ENCODE peak calls at places on chromosomes 11 and 22, in four cellular contexts. E, H, Y and I are unnamed samples.

GRCh38 chr11:115670538-115671200 is 166.5 kb upstream of the CADM1 start:
- DNase-seq in E (no peak), H (no peak), Y (no peak), I (no peak)

GRCh38 chr22:48574776-48575566 is 1252.7 kb downstream of the BRD1 start:
- DNase-seq in E (no peak), H (peak; percentile 84), Y (no peak), I (no peak)

GRCh38 chr11:46071091-46071490 is 50.2 kb downstream of the PHF21A start:
- DNase-seq in E (no peak), H (no peak), Y (no peak), I (no peak)

GRCh38 chr22:43090130-43090789 is 1.1 kb upstream of the TTLL1 start:
- DNase-seq in E (peak; percentile 7), H (no peak), Y (no peak), I (no peak)

GRCh38 chr11:119370486-119371046 is 10.9 kb downstream of the USP2 start:
- DNase-seq in E (no peak), H (no peak), Y (peak; percentile 87), I (no peak)

GRCh38 chr22:34115722-34116121 is 195.4 kb upstream of the LARGE1 start:
- DNase-seq in E (no peak), H (no peak), Y (no peak), I (no peak)

GRCh38 chr11:37963440-37963839 is 1365.4 kb upstream of the RAG2 start:
- DNase-seq in E (no peak), H (no peak), Y (no peak), I (no peak)

GRCh38 chr11:75968021-75968685 is 153.1 kb downstream of the UVRAG start:
- DNase-seq in E (no peak), H (no peak), Y (no peak), I (no peak)

DNA sequence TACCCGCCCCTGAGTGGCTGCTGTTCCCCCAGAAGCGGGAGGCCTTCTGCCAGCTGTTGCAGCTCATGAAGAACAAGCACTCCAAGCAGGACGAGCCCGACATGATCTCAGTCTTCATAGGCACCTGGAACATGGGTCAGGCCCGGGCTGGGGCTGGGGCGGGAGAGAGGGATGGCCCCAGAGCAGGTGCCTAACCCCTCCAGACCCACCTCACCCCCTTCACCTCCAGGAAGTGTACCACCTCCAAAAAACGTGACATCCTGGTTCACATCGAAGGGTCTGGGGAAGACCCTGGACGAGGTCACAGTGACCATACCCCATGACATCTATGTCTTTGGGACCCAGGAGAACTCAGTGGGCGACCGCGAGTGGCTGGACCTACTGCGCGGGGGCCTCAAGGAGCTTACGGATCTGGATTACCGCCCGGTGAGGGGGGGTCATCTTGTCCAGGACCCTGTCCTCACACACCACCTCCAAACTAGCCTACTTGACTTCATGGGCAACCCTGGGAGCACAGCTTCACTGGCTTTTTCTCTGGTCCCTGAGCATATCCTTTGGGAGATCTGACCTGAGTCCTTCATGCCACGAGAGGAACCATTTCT is 6.3 kb downstream of the INPPL1 start:
- DNase-seq in E (no peak), H (no peak), Y (no peak), I (no peak)
- TF ChIP-seq CTCF in E (no peak), H (no peak), Y (no peak), I (no peak)

GRCh38 chr11:33704240-33705002 is 3.8 kb upstream of the C11orf91 start:
- DNase-seq in E (no peak), H (no peak), Y (no peak), I (no peak)
- TF ChIP-seq CTCF in E (no peak), H (peak; percentile 16), Y (no peak), I (no peak)

GRCh38 chr11:57219021-57219627 is 17.9 kb downstream of the APLNR start:
- DNase-seq in E (no peak), H (no peak), Y (no peak), I (no peak)

GRCh38 chr11:57224126-57224525 is 12.9 kb downstream of the APLNR start:
- DNase-seq in E (no peak), H (no peak), Y (no peak), I (no peak)

GRCh38 chr11:57224537-57224936 is 12.5 kb downstream of the APLNR start:
- DNase-seq in E (no peak), H (no peak), Y (no peak), I (no peak)

GRCh38 chr11:57222239-57222638 is 14.8 kb downstream of the APLNR start:
- DNase-seq in E (no peak), H (no peak), Y (no peak), I (no peak)

DNA sequence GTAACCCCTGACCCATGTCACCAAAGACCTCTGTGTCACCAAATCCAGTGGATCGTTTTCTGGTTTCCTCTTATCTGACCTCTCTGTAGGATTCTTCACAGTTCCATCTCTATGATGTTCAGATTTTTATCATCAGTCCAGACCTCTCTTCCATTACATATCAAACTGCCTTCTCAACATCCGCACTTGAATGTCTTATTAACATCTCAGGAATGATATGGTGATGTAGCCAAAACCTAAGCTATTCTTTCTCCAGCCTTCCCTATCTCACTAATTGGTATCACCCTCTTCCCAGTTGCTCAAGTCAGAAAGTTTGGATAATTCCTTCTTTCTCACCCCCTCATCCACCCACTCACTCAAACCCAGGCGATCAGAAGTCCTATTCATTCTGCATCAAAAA is 13.4 kb downstream of the APLNR start:
- DNase-seq in E (no peak), H (no peak), Y (no peak), I (no peak)
- TF ChIP-seq CTCF in E (no peak), H (no peak), Y (no peak), I (no peak)

GRCh38 chr11:132301465-132301864 is 931.0 kb downstream of the NTM start:
- DNase-seq in E (no peak), H (no peak), Y (no peak), I (no peak)

GRCh38 chr11:132301900-132302299 is 931.5 kb downstream of the NTM start:
- DNase-seq in E (no peak), H (no peak), Y (no peak), I (no peak)

GRCh38 chr11:132296946-132297610 is 926.7 kb downstream of the NTM start:
- DNase-seq in E (no peak), H (no peak), Y (no peak), I (no peak)

DNA sequence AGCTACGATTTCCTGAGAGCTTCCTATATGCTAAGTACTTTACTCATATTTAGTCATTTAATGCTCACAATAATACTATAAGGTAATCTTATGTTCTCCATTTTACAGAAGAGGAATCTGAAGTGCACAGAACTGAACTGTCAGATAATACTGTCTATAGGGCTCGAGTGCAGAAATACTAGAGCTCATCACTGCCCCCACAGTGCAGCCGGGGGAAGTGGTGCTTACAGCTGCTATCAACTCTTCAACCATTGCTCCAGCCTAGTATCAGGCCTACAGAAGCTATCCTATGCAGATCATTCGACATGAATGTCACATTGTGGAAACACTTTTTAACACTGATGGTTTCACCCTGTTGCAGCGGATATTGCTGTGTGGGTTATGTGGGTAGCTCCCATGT is 929.9 kb downstream of the NTM start:
- DNase-seq in E (no peak), H (no peak), Y (no peak), I (no peak)
- TF ChIP-seq CTCF in E (no peak), H (peak; percentile 55), Y (no peak), I (no peak)

DNA sequence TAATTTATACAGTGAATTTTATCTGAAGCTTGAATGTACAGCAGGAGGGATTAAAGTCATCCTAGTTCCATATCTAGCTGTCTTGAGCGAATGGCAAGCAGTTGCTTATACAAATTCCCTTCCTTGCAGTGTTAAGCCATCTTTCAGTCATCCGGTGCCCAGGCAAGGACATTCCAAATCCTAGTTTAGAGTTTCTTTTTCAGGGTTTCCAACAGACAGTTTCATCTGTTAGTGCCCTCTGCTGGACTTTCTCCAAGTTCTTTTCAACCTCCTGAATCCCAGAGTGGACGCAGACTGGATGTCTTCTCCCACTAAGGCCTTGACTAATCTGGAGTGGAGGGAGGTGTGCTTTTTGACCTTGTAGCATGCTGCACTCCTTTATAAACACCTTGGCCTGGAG is 45.4 kb downstream of the GRAMD1B start:
- DNase-seq in E (no peak), H (no peak), Y (no peak), I (no peak)
- TF ChIP-seq CTCF in E (no peak), H (peak; percentile 55), Y (no peak), I (no peak)

GRCh38 chr11:65894034-65894591 is 3.6 kb downstream of the CCDC85B start:
- DNase-seq in E (no peak), H (no peak), Y (peak; percentile 76), I (no peak)

GRCh38 chr11:65888163-65888814 is at the start of gene FIBP:
- DNase-seq in E (peak; percentile 95), H (peak; percentile 98), Y (peak; percentile 99), I (peak; percentile 91)

GRCh38 chr11:65890324-65891179 is at the start of gene CCDC85B:
- DNase-seq in E (peak; percentile 99), H (peak; percentile 87), Y (peak; percentile 100), I (peak; percentile 99)

GRCh38 chr11:65892661-65893317 is 2.3 kb downstream of the CCDC85B start:
- DNase-seq in E (no peak), H (no peak), Y (no peak), I (no peak)

DNA sequence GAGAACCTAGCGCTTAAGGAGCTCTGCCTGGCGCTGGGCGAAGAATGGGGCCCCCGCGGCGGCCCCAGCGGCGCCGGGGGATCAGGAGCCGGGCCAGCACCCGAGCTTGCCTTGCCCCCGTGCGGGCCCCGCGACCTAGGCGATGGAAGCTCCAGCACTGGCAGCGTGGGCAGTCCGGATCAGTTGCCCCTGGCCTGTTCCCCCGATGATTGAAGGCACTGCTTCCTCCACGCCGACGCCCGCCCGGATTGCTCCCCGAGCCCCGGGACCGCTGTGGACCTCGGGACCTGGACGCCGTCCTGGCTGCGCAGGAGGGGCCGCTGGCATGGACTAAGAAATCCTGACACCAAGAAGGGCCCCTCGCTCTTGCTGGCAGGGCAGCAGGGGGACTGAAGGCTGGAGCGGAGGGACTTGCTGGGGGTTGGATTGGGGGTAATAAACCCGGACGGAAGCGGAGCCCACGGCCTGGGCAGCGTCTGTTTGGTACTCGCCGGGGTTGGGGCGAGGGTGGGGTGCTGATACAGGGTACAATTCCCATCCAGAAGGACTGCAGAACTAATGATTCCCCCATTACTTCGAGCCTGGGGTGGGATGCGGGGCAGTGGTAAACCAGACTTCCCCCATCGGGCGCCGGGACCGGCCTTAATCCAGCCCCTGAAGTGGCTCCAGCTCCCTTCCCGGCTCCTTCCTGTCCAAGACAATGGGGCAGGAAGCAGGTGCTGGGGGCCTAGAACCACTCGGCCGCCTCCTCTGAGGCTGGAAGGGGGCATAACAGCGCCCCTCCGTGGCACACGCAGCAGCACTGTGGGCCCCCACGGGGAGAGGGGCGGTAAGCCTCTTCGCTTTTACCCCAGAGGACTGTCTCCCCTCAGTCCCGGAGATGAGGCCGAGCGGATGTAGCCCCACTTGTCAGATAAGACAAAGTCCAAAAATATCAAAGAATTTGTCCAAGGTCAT is 985 bp downstream of the CCDC85B start:
- DNase-seq in E (no peak), H (no peak), Y (peak; percentile 80), I (no peak)
- TF ChIP-seq CTCF in E (peak; percentile 8), H (no peak), Y (no peak), I (no peak)

DNA sequence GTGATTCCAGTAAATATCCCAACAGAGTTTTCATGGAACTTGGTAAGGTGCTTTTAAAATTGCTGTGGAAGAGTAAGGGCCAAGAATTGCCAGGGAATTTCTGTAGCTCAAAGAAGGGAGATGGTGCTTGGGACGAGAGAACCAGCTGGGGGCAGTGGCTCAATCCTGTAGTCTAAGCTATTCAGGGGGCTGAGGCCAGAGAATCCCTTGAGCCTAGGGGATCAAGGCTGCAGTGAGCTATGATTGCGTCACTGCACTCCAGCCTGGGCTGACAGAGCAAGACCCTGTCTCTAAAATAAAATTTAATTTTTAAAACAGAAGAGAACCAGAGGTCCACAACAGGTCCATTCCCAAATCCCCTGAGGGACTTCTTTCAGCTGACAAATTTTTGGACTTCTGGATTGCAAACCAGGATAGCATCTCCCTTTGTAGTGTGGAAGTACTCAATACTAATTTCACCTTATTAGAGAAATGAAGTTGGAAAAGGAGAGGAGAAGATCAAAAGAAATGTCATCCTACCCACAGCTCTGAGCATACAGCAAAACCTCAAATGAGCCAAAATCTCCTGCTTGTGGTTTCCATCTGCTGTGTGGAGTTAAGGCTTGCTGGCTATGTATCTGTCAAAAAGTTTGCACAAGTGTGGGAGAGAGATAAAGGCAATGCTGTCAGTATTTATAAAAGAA is 59.2 kb upstream of the CLPB start:
- DNase-seq in E (no peak), H (no peak), Y (no peak), I (no peak)
- TF ChIP-seq CTCF in E (no peak), H (no peak), Y (no peak), I (no peak)